ENCODE peak calls at places on chromosomes 16 and 17, in eight cellular contexts. N, R, T, C, D, O, V and J are unnamed samples.

GRCh38 chr17:50699410-50699809 is 8.3 kb downstream of the ANKRD40 start:
- DNase-seq in N (no peak), R (no peak), T (no peak), C (no peak), D (no peak), O (no peak), V (no peak), J (no peak)

GRCh38 chr17:43848601-43849000 is 1.6 kb downstream of the CD300LG start:
- DNase-seq in N (no peak), R (no peak), T (no peak), C (no peak), D (no peak), O (no peak), V (no peak), J (no peak)

GRCh38 chr17:4786111-4786491 is at the start of gene VMO1:
- DNase-seq in N (no peak), R (no peak), T (no peak), C (no peak), D (peak), O (no peak), V (peak), J (no peak)

GRCh38 chr17:58487589-58488427 is at the start of gene HSF5:
- DNase-seq in N (no peak), R (no peak), T (peak), C (peak), D (peak), O (no peak), V (no peak), J (no peak)

GRCh38 chr16:59591480-59591879 is 857.4 kb upstream of the GOT2 start:
- DNase-seq in N (no peak), R (no peak), T (no peak), C (no peak), D (no peak), O (no peak), V (no peak), J (no peak)

GRCh38 chr17:56026894-56027293 is 126.4 kb upstream of the ANKFN1 start:
- DNase-seq in N (no peak), R (no peak), T (no peak), C (no peak), D (no peak), O (no peak), V (no peak), J (no peak)

GRCh38 chr17:78797691-78798585 is 15.9 kb upstream of the CYTH1 start:
- DNase-seq in N (no peak), R (no peak), T (no peak), C (no peak), D (no peak), O (no peak), V (no peak), J (no peak)

GRCh38 chr16:23128056-23128455 is 21.2 kb downstream of the USP31 start:
- DNase-seq in N (no peak), R (peak), T (no peak), C (no peak), D (no peak), O (no peak), V (no peak), J (no peak)

GRCh38 chr16:27301236-27301861 is 12.4 kb upstream of the IL4R start:
- DNase-seq in N (no peak), R (no peak), T (no peak), C (no peak), D (no peak), O (no peak), V (no peak), J (no peak)

GRCh38 chr17:263271-263670 is 81.8 kb upstream of the DOC2B start:
- DNase-seq in N (no peak), R (no peak), T (no peak), C (no peak), D (no peak), O (no peak), V (peak), J (no peak)

GRCh38 chr16:977096-977701 is 4.4 kb upstream of the SOX8 start:
- DNase-seq in N (peak), R (no peak), T (no peak), C (no peak), D (no peak), O (no peak), V (no peak), J (no peak)

GRCh38 chr17:60049936-60050335 is 28.8 kb downstream of the HEATR6 start:
- DNase-seq in N (no peak), R (no peak), T (no peak), C (no peak), D (no peak), O (no peak), V (no peak), J (no peak)

GRCh38 chr17:503449-503700 is 150.8 kb upstream of the RPH3AL start:
- DNase-seq in N (no peak), R (no peak), T (no peak), C (no peak), D (no peak), O (no peak), V (no peak), J (no peak)

GRCh38 chr17:75724016-75725003 is 3.1 kb downstream of the ITGB4 start:
- DNase-seq in N (no peak), R (peak), T (no peak), C (no peak), D (no peak), O (no peak), V (no peak), J (no peak)

GRCh38 chr17:75645501-75645888 is 12.3 kb downstream of the SMIM5 start:
- DNase-seq in N (no peak), R (peak), T (no peak), C (no peak), D (no peak), O (no peak), V (no peak), J (peak)

GRCh38 chr17:29711588-29712385 is 89.1 kb upstream of the CORO6 start:
- DNase-seq in N (no peak), R (no peak), T (no peak), C (no peak), D (no peak), O (no peak), V (no peak), J (no peak)
- H3K27ac ChIP-seq in N (no peak), R (peak), T (no peak), C (peak), D (no peak), O (no peak), V (no peak), J (peak)

DNA sequence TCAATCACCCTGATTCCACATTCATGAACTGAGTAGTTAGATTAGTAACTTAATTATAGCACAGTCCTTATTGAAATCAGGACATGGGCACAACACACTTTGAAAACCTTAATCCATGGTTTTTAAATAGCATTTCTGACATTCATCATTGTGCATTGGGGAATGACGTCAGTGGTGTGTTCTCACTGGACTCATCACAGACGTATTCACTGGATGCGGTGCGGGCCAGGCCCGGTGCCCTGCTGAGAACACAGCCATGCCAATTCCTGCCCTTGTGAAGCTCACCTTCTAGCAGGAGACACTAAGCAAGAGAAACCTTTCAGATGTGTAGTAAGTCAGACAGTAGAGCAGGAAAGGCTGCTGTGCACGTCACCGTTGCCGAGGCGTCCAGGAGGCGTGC is 12.8 kb downstream of the BANP start:
- DNase-seq in N (no peak), R (no peak), T (no peak), C (no peak), D (no peak), O (no peak), V (no peak), J (no peak)
- H3K27ac ChIP-seq in N (no peak), R (no peak), T (peak), C (peak), D (peak), O (no peak), V (no peak), J (peak)

GRCh38 chr16:46914556-46915201 is 30.5 kb downstream of the GPT2 start:
- DNase-seq in N (no peak), R (no peak), T (no peak), C (no peak), D (no peak), O (no peak), V (no peak), J (no peak)
- H3K27ac ChIP-seq in N (no peak), R (no peak), T (no peak), C (no peak), D (no peak), O (no peak), V (peak), J (no peak)

GRCh38 chr17:74430385-74430705 is 1.5 kb upstream of the GPRC5C start:
- DNase-seq in N (no peak), R (no peak), T (no peak), C (no peak), D (no peak), O (no peak), V (no peak), J (no peak)
- H3K27ac ChIP-seq in N (peak), R (no peak), T (no peak), C (peak), D (peak), O (peak), V (peak), J (peak)

GRCh38 chr17:64214950-64215349 is 48.1 kb downstream of the TEX2 start:
- DNase-seq in N (no peak), R (no peak), T (no peak), C (no peak), D (no peak), O (no peak), V (no peak), J (no peak)

GRCh38 chr17:64213995-64214507 is 49.0 kb downstream of the TEX2 start:
- DNase-seq in N (no peak), R (no peak), T (no peak), C (no peak), D (no peak), O (no peak), V (no peak), J (no peak)

GRCh38 chr17:64209356-64209941 is 53.6 kb downstream of the TEX2 start:
- DNase-seq in N (no peak), R (no peak), T (no peak), C (no peak), D (no peak), O (no peak), V (no peak), J (no peak)

GRCh38 chr17:64209983-64210382 is 53.1 kb downstream of the TEX2 start:
- DNase-seq in N (no peak), R (peak), T (no peak), C (no peak), D (no peak), O (no peak), V (no peak), J (no peak)

DNA sequence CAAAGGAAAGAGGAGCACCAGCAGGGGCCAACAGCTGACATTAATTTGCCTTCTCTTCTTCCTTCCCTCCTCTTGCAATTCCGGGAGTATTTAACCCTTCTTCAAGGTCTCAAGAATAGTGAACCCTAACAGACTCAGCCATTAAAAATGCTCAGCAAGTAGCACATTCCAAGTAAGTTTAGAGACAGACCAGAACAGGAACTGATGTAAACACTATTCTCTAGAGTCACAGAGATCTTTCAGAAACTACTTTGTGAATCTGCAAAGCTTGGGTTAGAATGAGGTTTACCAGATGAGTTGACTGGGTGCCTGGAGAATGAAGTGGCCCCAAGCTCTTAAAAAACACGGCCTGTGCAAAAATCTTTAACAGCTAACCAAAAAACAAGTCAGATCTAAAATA is 50.9 kb downstream of the TEX2 start:
- DNase-seq in N (no peak), R (no peak), T (no peak), C (no peak), D (no peak), O (no peak), V (no peak), J (no peak)
- H3K27ac ChIP-seq in N (no peak), R (no peak), T (no peak), C (no peak), D (no peak), O (no peak), V (no peak), J (no peak)

DNA sequence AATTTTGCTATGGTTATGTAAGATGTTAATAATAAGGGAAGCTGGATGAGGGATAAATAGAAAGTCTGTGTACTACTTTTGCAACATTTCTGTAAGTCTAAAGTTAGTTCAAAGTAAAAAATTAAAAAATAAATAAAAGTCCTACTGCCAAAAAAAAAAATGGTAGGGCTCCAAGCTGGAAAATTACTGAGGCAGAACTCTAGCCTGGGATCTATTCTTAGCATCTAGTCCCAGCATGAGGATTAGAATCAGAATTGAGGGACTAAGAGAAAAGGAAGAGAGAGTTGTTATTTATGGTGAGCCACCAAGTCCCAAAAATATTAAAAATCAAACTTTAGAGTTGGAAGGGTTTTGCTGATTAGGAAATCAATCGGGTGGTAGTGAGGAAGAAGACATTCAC is 110.3 kb downstream of the CYB561 start:
- DNase-seq in N (no peak), R (no peak), T (no peak), C (no peak), D (no peak), O (no peak), V (no peak), J (no peak)
- H3K27ac ChIP-seq in N (peak), R (no peak), T (no peak), C (peak), D (no peak), O (no peak), V (peak), J (no peak)

DNA sequence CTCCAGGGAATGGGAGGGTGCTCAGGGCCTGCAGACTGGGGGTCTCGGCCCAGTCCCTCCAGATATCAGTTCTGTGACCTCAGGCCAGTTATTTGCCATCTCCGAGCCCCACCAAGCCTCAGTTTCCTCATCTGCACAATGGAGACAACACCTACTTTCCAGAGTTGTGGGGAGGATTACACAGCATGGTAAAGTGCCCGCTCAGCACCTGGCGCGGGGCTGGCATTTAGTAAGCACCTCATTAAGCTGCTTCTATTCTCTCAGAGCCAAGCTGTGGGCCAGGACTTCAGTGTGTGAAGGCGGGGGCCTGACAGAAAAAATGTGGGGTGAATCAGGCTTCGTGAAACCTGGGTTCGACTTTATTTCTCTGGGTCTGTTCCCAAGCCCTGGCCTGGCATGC is 5.2 kb downstream of the FAM83G start:
- DNase-seq in N (no peak), R (no peak), T (no peak), C (no peak), D (no peak), O (no peak), V (no peak), J (no peak)
- H3K27ac ChIP-seq in N (no peak), R (peak), T (no peak), C (no peak), D (no peak), O (no peak), V (no peak), J (peak)

GRCh38 chr16:19183187-19183586 is 15.1 kb downstream of the SYT17 start:
- DNase-seq in N (no peak), R (no peak), T (no peak), C (no peak), D (no peak), O (no peak), V (no peak), J (no peak)

GRCh38 chr16:19185510-19185851 is 17.4 kb downstream of the SYT17 start:
- DNase-seq in N (no peak), R (no peak), T (no peak), C (no peak), D (no peak), O (no peak), V (no peak), J (no peak)

GRCh38 chr16:19184823-19185509 is 16.9 kb downstream of the SYT17 start:
- DNase-seq in N (no peak), R (no peak), T (no peak), C (no peak), D (no peak), O (no peak), V (no peak), J (no peak)

GRCh38 chr16:19188406-19188805 is 20.4 kb downstream of the SYT17 start:
- DNase-seq in N (no peak), R (no peak), T (no peak), C (no peak), D (no peak), O (no peak), V (no peak), J (no peak)

DNA sequence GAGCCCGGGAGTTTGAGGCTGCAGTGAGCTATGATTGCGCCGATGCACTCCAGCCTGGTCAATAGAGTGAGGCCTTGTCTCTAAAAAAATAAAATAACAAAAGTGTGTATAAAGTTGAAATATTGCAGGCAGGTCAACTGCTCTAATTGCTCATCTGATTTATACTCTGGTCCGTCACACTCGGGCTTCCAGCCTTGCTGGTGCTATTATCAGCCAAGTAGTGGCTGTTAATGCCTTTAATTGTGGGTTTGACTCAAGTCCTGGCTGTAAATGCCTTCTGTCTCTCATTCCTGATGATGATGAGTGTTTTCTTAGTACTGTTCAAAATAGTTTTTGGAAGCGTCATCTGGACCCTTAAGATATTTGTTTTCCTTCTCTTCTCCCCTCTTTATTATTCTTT is 18.4 kb downstream of the SYT17 start:
- DNase-seq in N (no peak), R (no peak), T (no peak), C (no peak), D (no peak), O (no peak), V (no peak), J (no peak)
- H3K27ac ChIP-seq in N (no peak), R (no peak), T (no peak), C (no peak), D (no peak), O (no peak), V (no peak), J (no peak)

DNA sequence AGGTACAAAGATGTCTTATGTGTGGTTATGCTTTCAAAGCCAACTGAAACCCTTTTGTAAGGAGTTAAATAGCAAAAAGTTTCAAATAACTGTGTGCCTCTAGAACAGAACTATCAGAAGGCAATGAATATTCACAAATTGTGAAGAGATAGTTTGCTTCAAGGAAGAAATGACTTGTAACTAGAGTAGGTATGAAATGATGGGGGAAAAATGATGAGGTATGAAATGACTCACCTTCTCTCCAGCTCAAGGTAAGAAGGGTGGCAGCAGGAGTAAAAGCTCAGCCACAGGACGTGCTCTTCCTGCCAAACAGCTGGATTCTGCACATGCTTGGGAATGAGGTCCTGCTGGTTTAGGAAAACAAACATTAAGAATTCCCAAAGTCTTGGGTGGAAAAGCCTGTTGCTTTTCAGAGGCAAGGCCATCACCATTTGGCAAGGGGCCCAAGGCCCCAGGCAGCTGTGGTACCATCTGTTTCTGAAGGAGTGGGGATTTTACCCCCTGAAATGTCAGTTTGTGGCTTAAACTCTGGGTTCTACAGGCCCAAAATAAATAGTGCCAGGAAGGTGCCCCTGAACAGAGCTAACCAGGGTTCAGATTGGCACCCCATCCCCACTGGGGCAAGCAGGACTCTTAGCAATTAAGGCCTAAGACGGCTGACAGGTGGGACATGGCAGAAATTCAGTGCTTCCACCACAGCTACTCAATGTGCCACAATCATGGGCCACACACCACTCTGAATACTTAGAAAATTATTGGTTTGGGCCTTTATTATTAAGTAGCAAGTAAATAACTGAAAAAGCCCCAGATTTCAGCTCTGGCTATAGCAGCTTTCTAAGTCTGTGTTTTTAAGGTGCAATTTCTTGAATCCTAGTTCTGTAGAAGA is 13.3 kb downstream of the HERPUD1 start:
- DNase-seq in N (no peak), R (peak), T (no peak), C (no peak), D (no peak), O (no peak), V (no peak), J (no peak)
- H3K27ac ChIP-seq in N (peak), R (no peak), T (no peak), C (no peak), D (no peak), O (no peak), V (peak), J (peak)